ENCODE peak calls at places on chromosomes 12 and 14, in four cellular contexts. G, J, D and E are unnamed samples.
A peak's percentile ranks its signal among the peaks of the same experiment; 100 is the strongest.

GRCh38 chr14:101075025-101075800 is 171.7 kb upstream of the RTL1 start:
- DNase-seq in G (no peak), J (no peak), D (no peak), E (no peak)

GRCh38 chr12:111598637-111599458 is at the start of gene ATXN2:
- DNase-seq in G (peak; percentile 83), J (peak; percentile 86), D (peak; percentile 73), E (no peak)

GRCh38 chr12:95215925-95216324 is 1.3 kb downstream of the FGD6 start:
- DNase-seq in G (peak; percentile 23), J (no peak), D (no peak), E (no peak)

GRCh38 chr14:61418749-61419148 is 97.4 kb downstream of the PRKCH start:
- DNase-seq in G (no peak), J (no peak), D (no peak), E (no peak)

GRCh38 chr12:4156317-4156716 is 117.2 kb upstream of the CCND2 start:
- DNase-seq in G (no peak), J (no peak), D (no peak), E (no peak)

GRCh38 chr12:27652174-27652763 is 44.0 kb upstream of the REP15 start:
- DNase-seq in G (peak; percentile 88), J (peak; percentile 8), D (no peak), E (peak; percentile 29)

GRCh38 chr12:29043069-29043468 is 106.0 kb upstream of the FAR2 start:
- DNase-seq in G (peak; percentile 83), J (no peak), D (no peak), E (no peak)

GRCh38 chr12:117875652-117876491 is 92.9 kb downstream of the KSR2 start:
- DNase-seq in G (peak; percentile 35), J (no peak), D (peak; percentile 14), E (no peak)

GRCh38 chr12:38915783-38916182 is 10.4 kb upstream of the CPNE8 start:
- DNase-seq in G (no peak), J (no peak), D (no peak), E (no peak)

GRCh38 chr12:14803830-14804160 is 325 bp downstream of the C12orf60 start:
- DNase-seq in G (no peak), J (no peak), D (no peak), E (no peak)

GRCh38 chr14:104689620-104690265 is 325 bp downstream of the INF2 start:
- DNase-seq in G (peak; percentile 66), J (no peak), D (peak; percentile 35), E (no peak)

GRCh38 chr14:96682401-96682800 is 114.8 kb upstream of the VRK1 start:
- DNase-seq in G (peak; percentile 9), J (no peak), D (no peak), E (no peak)

GRCh38 chr14:32081901-32082300 is 4.8 kb downstream of the ARHGAP5 start:
- DNase-seq in G (no peak), J (no peak), D (no peak), E (no peak)

GRCh38 chr12:27922591-27923139 is 49.9 kb downstream of the PTHLH start:
- DNase-seq in G (peak; percentile 84), J (no peak), D (no peak), E (no peak)

GRCh38 chr12:104455594-104456416 is 943 bp upstream of the CHST11 start:
- DNase-seq in G (peak; percentile 12), J (no peak), D (no peak), E (no peak)

GRCh38 chr14:98203421-98203820 is 1068.6 kb downstream of the BCL11B start:
- DNase-seq in G (no peak), J (no peak), D (no peak), E (no peak)

GRCh38 chr12:98592825-98593322 is 612 bp upstream of the SLC25A3 start:
- DNase-seq in G (no peak), J (no peak), D (no peak), E (no peak)

GRCh38 chr14:85960781-85961180 is 430.8 kb downstream of the FLRT2 start:
- DNase-seq in G (no peak), J (no peak), D (no peak), E (no peak)

GRCh38 chr12:11795910-11796459 is 146.5 kb downstream of the ETV6 start:
- DNase-seq in G (peak; percentile 38), J (no peak), D (no peak), E (no peak)

GRCh38 chr14:62081012-62081612 is 318.9 kb downstream of the SNAPC1 start:
- DNase-seq in G (no peak), J (peak; percentile 20), D (no peak), E (peak; percentile 72)

GRCh38 chr12:124631681-124632080 is 64.3 kb upstream of the NCOR2 start:
- DNase-seq in G (no peak), J (no peak), D (no peak), E (no peak)

GRCh38 chr12:28899951-28900350 is 249.1 kb upstream of the FAR2 start:
- DNase-seq in G (peak; percentile 93), J (no peak), D (no peak), E (no peak)

GRCh38 chr14:64993263-64993662 is 6.6 kb downstream of the FNTB start:
- DNase-seq in G (no peak), J (no peak), D (no peak), E (no peak)

GRCh38 chr12:7017870-7018349 is 366 bp downstream of the LPCAT3 start:
- DNase-seq in G (no peak), J (no peak), D (no peak), E (no peak)

GRCh38 chr14:21300892-21301291 is 21.0 kb downstream of the RPGRIP1 start:
- DNase-seq in G (peak; percentile 13), J (no peak), D (peak; percentile 31), E (no peak)

GRCh38 chr12:65891987-65892481 is 67.8 kb downstream of the HMGA2 start:
- DNase-seq in G (peak; percentile 98), J (no peak), D (peak; percentile 56), E (no peak)

GRCh38 chr14:73259837-73260236 is 22.5 kb downstream of the PAPLN start:
- DNase-seq in G (no peak), J (no peak), D (no peak), E (no peak)

GRCh38 chr14:71551291-71551955 is 380.8 kb upstream of the RGS6 start:
- DNase-seq in G (peak; percentile 79), J (no peak), D (no peak), E (no peak)

GRCh38 chr12:109743076-109743910 is 29.7 kb downstream of the FAM222A start:
- DNase-seq in G (no peak), J (no peak), D (no peak), E (no peak)

GRCh38 chr14:35549551-35549950 is 15.6 kb downstream of the INSM2 start:
- DNase-seq in G (no peak), J (no peak), D (no peak), E (no peak)

GRCh38 chr12:84599539-84599938 is 313.1 kb downstream of the SLC6A15 start:
- DNase-seq in G (peak; percentile 60), J (no peak), D (no peak), E (no peak)

GRCh38 chr12:40203060-40203430 is 21.8 kb upstream of the LRRK2 start:
- DNase-seq in G (no peak), J (no peak), D (no peak), E (no peak)

GRCh38 chr12:12461923-12462315 is 100.7 kb downstream of the DUSP16 start:
- DNase-seq in G (no peak), J (no peak), D (no peak), E (no peak)

GRCh38 chr14:100071545-100071944 is 6.3 kb downstream of the EVL start:
- DNase-seq in G (no peak), J (no peak), D (no peak), E (no peak)